ENCODE peak calls at places on chromosomes 2 and 18, in nine cellular contexts. One of them, this sample, is unnamed.

GRCh38 chr2:60585276-60585675 is 31.8 kb upstream of the BCL11A start:
- DNase-seq in Daoy: no peak
- DNase-seq in kidney: no peak
- DNase-seq in sigmoid colon: no peak
- DNase-seq in hypothalamus: no peak
- DNase-seq in NCI-H1105 treated with DMSO at 0.1 percent for 48 hours: no peak
- DNase-seq in H7: no peak
- DNase-seq in cardiac fibroblast: no peak
- DNase-seq in ureter: no peak
- DNase-seq in this sample: no peak

GRCh38 chr2:48566582-48566981 is 36.6 kb downstream of the STON1 start:
- DNase-seq in Daoy: no peak
- DNase-seq in kidney: no peak
- DNase-seq in sigmoid colon: no peak
- DNase-seq in hypothalamus: no peak
- DNase-seq in NCI-H1105 treated with DMSO at 0.1 percent for 48 hours: no peak
- DNase-seq in H7: peak; percentile 71
- DNase-seq in cardiac fibroblast: peak; percentile 56
- DNase-seq in ureter: no peak
- DNase-seq in this sample: no peak

GRCh38 chr2:203209538-203209937 is 29.3 kb upstream of the CYP20A1 start:
- DNase-seq in Daoy: no peak
- DNase-seq in kidney: no peak
- DNase-seq in sigmoid colon: no peak
- DNase-seq in hypothalamus: no peak
- DNase-seq in NCI-H1105 treated with DMSO at 0.1 percent for 48 hours: no peak
- DNase-seq in H7: no peak
- DNase-seq in cardiac fibroblast: peak; percentile 24
- DNase-seq in ureter: no peak
- DNase-seq in this sample: no peak

GRCh38 chr18:39675358-39675757 is 2109.8 kb upstream of the CELF4 start:
- DNase-seq in Daoy: no peak
- DNase-seq in kidney: no peak
- DNase-seq in sigmoid colon: no peak
- DNase-seq in hypothalamus: no peak
- DNase-seq in NCI-H1105 treated with DMSO at 0.1 percent for 48 hours: no peak
- DNase-seq in H7: no peak
- DNase-seq in cardiac fibroblast: peak; percentile 72
- DNase-seq in ureter: no peak
- DNase-seq in this sample: no peak

GRCh38 chr2:119645173-119645846 is 33.7 kb upstream of the TMEM177 start:
- DNase-seq in Daoy: no peak
- DNase-seq in kidney: no peak
- DNase-seq in sigmoid colon: no peak
- DNase-seq in hypothalamus: no peak
- DNase-seq in NCI-H1105 treated with DMSO at 0.1 percent for 48 hours: no peak
- DNase-seq in H7: no peak
- DNase-seq in cardiac fibroblast: peak; percentile 61
- DNase-seq in ureter: no peak
- DNase-seq in this sample: no peak

GRCh38 chr2:239264838-239265651 is 135.8 kb downstream of the HDAC4 start:
- DNase-seq in Daoy: peak; percentile 62
- DNase-seq in kidney: peak; percentile 77
- DNase-seq in sigmoid colon: peak; percentile 76
- DNase-seq in hypothalamus: no peak
- DNase-seq in NCI-H1105 treated with DMSO at 0.1 percent for 48 hours: no peak
- DNase-seq in H7: peak; percentile 66
- DNase-seq in cardiac fibroblast: peak; percentile 70
- DNase-seq in ureter: peak; percentile 67
- DNase-seq in this sample: no peak

GRCh38 chr2:72367530-72368225 is 220.0 kb upstream of the CYP26B1 start:
- DNase-seq in Daoy: peak; percentile 76
- DNase-seq in kidney: no peak
- DNase-seq in sigmoid colon: no peak
- DNase-seq in hypothalamus: peak; percentile 21
- DNase-seq in NCI-H1105 treated with DMSO at 0.1 percent for 48 hours: no peak
- DNase-seq in H7: peak; percentile 5
- DNase-seq in cardiac fibroblast: peak; percentile 98
- DNase-seq in ureter: peak; percentile 48
- DNase-seq in this sample: no peak

GRCh38 chr2:195468771-195469170 is 188.3 kb upstream of the SLC39A10 start:
- DNase-seq in Daoy: no peak
- DNase-seq in kidney: no peak
- DNase-seq in sigmoid colon: no peak
- DNase-seq in hypothalamus: no peak
- DNase-seq in NCI-H1105 treated with DMSO at 0.1 percent for 48 hours: no peak
- DNase-seq in H7: no peak
- DNase-seq in cardiac fibroblast: no peak
- DNase-seq in ureter: no peak
- DNase-seq in this sample: no peak

GRCh38 chr2:19711470-19712372 is 190.1 kb downstream of the TTC32 start:
- DNase-seq in Daoy: peak; percentile 95
- DNase-seq in kidney: no peak
- DNase-seq in sigmoid colon: no peak
- DNase-seq in hypothalamus: no peak
- DNase-seq in NCI-H1105 treated with DMSO at 0.1 percent for 48 hours: peak; percentile 10
- DNase-seq in H7: peak; percentile 41
- DNase-seq in cardiac fibroblast: peak; percentile 97
- DNase-seq in ureter: no peak
- DNase-seq in this sample: no peak

GRCh38 chr2:48448274-48449061 is 81.5 kb upstream of the STON1 start:
- DNase-seq in Daoy: no peak
- DNase-seq in kidney: no peak
- DNase-seq in sigmoid colon: no peak
- DNase-seq in hypothalamus: no peak
- DNase-seq in NCI-H1105 treated with DMSO at 0.1 percent for 48 hours: no peak
- DNase-seq in H7: no peak
- DNase-seq in cardiac fibroblast: peak; percentile 93
- DNase-seq in ureter: no peak
- DNase-seq in this sample: no peak

GRCh38 chr2:98346259-98347236 is at the start of gene CNGA3:
- DNase-seq in Daoy: peak; percentile 53
- DNase-seq in kidney: no peak
- DNase-seq in sigmoid colon: no peak
- DNase-seq in hypothalamus: no peak
- DNase-seq in NCI-H1105 treated with DMSO at 0.1 percent for 48 hours: no peak
- DNase-seq in H7: peak; percentile 91
- DNase-seq in cardiac fibroblast: peak; percentile 29
- DNase-seq in ureter: no peak
- DNase-seq in this sample: no peak

GRCh38 chr2:46885376-46885775 is 30.2 kb downstream of the MCFD2 start:
- DNase-seq in Daoy: peak; percentile 26
- DNase-seq in kidney: no peak
- DNase-seq in sigmoid colon: peak; percentile 17
- DNase-seq in hypothalamus: no peak
- DNase-seq in NCI-H1105 treated with DMSO at 0.1 percent for 48 hours: no peak
- DNase-seq in H7: peak; percentile 8
- DNase-seq in cardiac fibroblast: peak; percentile 53
- DNase-seq in ureter: no peak
- DNase-seq in this sample: no peak

GRCh38 chr2:165070089-165070488 is 114.8 kb upstream of the SLC38A11 start:
- DNase-seq in Daoy: peak; percentile 12
- DNase-seq in kidney: no peak
- DNase-seq in sigmoid colon: no peak
- DNase-seq in hypothalamus: no peak
- DNase-seq in NCI-H1105 treated with DMSO at 0.1 percent for 48 hours: no peak
- DNase-seq in H7: peak; percentile 16
- DNase-seq in cardiac fibroblast: no peak
- DNase-seq in ureter: no peak
- DNase-seq in this sample: no peak

GRCh38 chr2:70679244-70679643 is 88.8 kb downstream of the ADD2 start:
- DNase-seq in Daoy: no peak
- DNase-seq in kidney: no peak
- DNase-seq in sigmoid colon: peak; percentile 22
- DNase-seq in hypothalamus: no peak
- DNase-seq in NCI-H1105 treated with DMSO at 0.1 percent for 48 hours: no peak
- DNase-seq in H7: no peak
- DNase-seq in cardiac fibroblast: peak; percentile 39
- DNase-seq in ureter: peak; percentile 26
- DNase-seq in this sample: no peak

GRCh38 chr2:45925636-45926350 is 274.3 kb downstream of the PRKCE start:
- DNase-seq in Daoy: no peak
- DNase-seq in kidney: no peak
- DNase-seq in sigmoid colon: no peak
- DNase-seq in hypothalamus: no peak
- DNase-seq in NCI-H1105 treated with DMSO at 0.1 percent for 48 hours: no peak
- DNase-seq in H7: no peak
- DNase-seq in cardiac fibroblast: peak; percentile 77
- DNase-seq in ureter: no peak
- DNase-seq in this sample: no peak

GRCh38 chr2:24080721-24081120 is 3.9 kb downstream of the TP53I3 start:
- DNase-seq in Daoy: no peak
- DNase-seq in kidney: no peak
- DNase-seq in sigmoid colon: no peak
- DNase-seq in hypothalamus: no peak
- DNase-seq in NCI-H1105 treated with DMSO at 0.1 percent for 48 hours: no peak
- DNase-seq in H7: no peak
- DNase-seq in cardiac fibroblast: no peak
- DNase-seq in ureter: no peak
- DNase-seq in this sample: no peak

GRCh38 chr2:9703701-9704221 is 73.0 kb upstream of the YWHAQ start:
- DNase-seq in Daoy: peak; percentile 90
- DNase-seq in kidney: no peak
- DNase-seq in sigmoid colon: no peak
- DNase-seq in hypothalamus: no peak
- DNase-seq in NCI-H1105 treated with DMSO at 0.1 percent for 48 hours: no peak
- DNase-seq in H7: peak; percentile 20
- DNase-seq in cardiac fibroblast: peak; percentile 84
- DNase-seq in ureter: no peak
- DNase-seq in this sample: no peak

GRCh38 chr18:63410792-63411191 is 11.5 kb downstream of the VPS4B start:
- DNase-seq in Daoy: peak; percentile 26
- DNase-seq in kidney: no peak
- DNase-seq in sigmoid colon: no peak
- DNase-seq in hypothalamus: no peak
- DNase-seq in NCI-H1105 treated with DMSO at 0.1 percent for 48 hours: no peak
- DNase-seq in H7: no peak
- DNase-seq in cardiac fibroblast: peak; percentile 19
- DNase-seq in ureter: no peak
- DNase-seq in this sample: no peak

GRCh38 chr2:107932986-107933385 is 53.3 kb upstream of the SLC5A7 start:
- DNase-seq in Daoy: no peak
- DNase-seq in kidney: no peak
- DNase-seq in sigmoid colon: no peak
- DNase-seq in hypothalamus: no peak
- DNase-seq in NCI-H1105 treated with DMSO at 0.1 percent for 48 hours: peak; percentile 67
- DNase-seq in H7: no peak
- DNase-seq in cardiac fibroblast: peak; percentile 38
- DNase-seq in ureter: no peak
- DNase-seq in this sample: no peak

GRCh38 chr2:200787351-200788128 is 24.2 kb upstream of the BZW1 start:
- DNase-seq in Daoy: peak; percentile 92
- DNase-seq in kidney: no peak
- DNase-seq in sigmoid colon: no peak
- DNase-seq in hypothalamus: no peak
- DNase-seq in NCI-H1105 treated with DMSO at 0.1 percent for 48 hours: no peak
- DNase-seq in H7: no peak
- DNase-seq in cardiac fibroblast: peak; percentile 93
- DNase-seq in ureter: no peak
- DNase-seq in this sample: no peak

GRCh38 chr2:233773854-233774253 is 4.3 kb upstream of the MROH2A start:
- DNase-seq in Daoy: no peak
- DNase-seq in kidney: no peak
- DNase-seq in sigmoid colon: no peak
- DNase-seq in hypothalamus: no peak
- DNase-seq in NCI-H1105 treated with DMSO at 0.1 percent for 48 hours: no peak
- DNase-seq in H7: no peak
- DNase-seq in cardiac fibroblast: no peak
- DNase-seq in ureter: no peak
- DNase-seq in this sample: no peak

GRCh38 chr18:46321954-46322353 is 217.8 kb downstream of the HAUS1 start:
- DNase-seq in Daoy: no peak
- DNase-seq in kidney: no peak
- DNase-seq in sigmoid colon: no peak
- DNase-seq in hypothalamus: no peak
- DNase-seq in NCI-H1105 treated with DMSO at 0.1 percent for 48 hours: no peak
- DNase-seq in H7: peak; percentile 61
- DNase-seq in cardiac fibroblast: no peak
- DNase-seq in ureter: no peak
- DNase-seq in this sample: no peak

GRCh38 chr2:225108805-225109204 is 66.5 kb upstream of the DOCK10 start:
- DNase-seq in Daoy: no peak
- DNase-seq in kidney: no peak
- DNase-seq in sigmoid colon: no peak
- DNase-seq in hypothalamus: no peak
- DNase-seq in NCI-H1105 treated with DMSO at 0.1 percent for 48 hours: no peak
- DNase-seq in H7: no peak
- DNase-seq in cardiac fibroblast: no peak
- DNase-seq in ureter: no peak
- DNase-seq in this sample: no peak

GRCh38 chr18:58991127-58991798 is 126.6 kb downstream of the ZNF532 start:
- DNase-seq in Daoy: peak; percentile 32
- DNase-seq in kidney: no peak
- DNase-seq in sigmoid colon: no peak
- DNase-seq in hypothalamus: no peak
- DNase-seq in NCI-H1105 treated with DMSO at 0.1 percent for 48 hours: no peak
- DNase-seq in H7: no peak
- DNase-seq in cardiac fibroblast: peak; percentile 55
- DNase-seq in ureter: no peak
- DNase-seq in this sample: no peak

GRCh38 chr2:130152816-130153595 is 8.1 kb upstream of the CCDC74B start:
- DNase-seq in Daoy: no peak
- DNase-seq in kidney: peak; percentile 59
- DNase-seq in sigmoid colon: no peak
- DNase-seq in hypothalamus: no peak
- DNase-seq in NCI-H1105 treated with DMSO at 0.1 percent for 48 hours: no peak
- DNase-seq in H7: peak; percentile 20
- DNase-seq in cardiac fibroblast: no peak
- DNase-seq in ureter: no peak
- DNase-seq in this sample: no peak

GRCh38 chr2:176136375-176137248 is 7.1 kb downstream of the HOXD8 start:
- DNase-seq in Daoy: peak; percentile 53
- DNase-seq in kidney: peak; percentile 81
- DNase-seq in sigmoid colon: peak; percentile 78
- DNase-seq in hypothalamus: no peak
- DNase-seq in NCI-H1105 treated with DMSO at 0.1 percent for 48 hours: no peak
- DNase-seq in H7: peak; percentile 83
- DNase-seq in cardiac fibroblast: no peak
- DNase-seq in ureter: peak; percentile 51
- DNase-seq in this sample: no peak

GRCh38 chr2:239194731-239195317 is 206.0 kb downstream of the HDAC4 start:
- DNase-seq in Daoy: no peak
- DNase-seq in kidney: peak; percentile 46
- DNase-seq in sigmoid colon: peak; percentile 70
- DNase-seq in hypothalamus: peak; percentile 53
- DNase-seq in NCI-H1105 treated with DMSO at 0.1 percent for 48 hours: no peak
- DNase-seq in H7: no peak
- DNase-seq in cardiac fibroblast: no peak
- DNase-seq in ureter: peak; percentile 32
- DNase-seq in this sample: no peak

This sample was measured in D721Med.